ENCODE peak calls at places on chromosomes 12 and 14, in eight cellular contexts. U is HFFc6, O is choroid plexus epithelial cell, B is B cell, M is progenitor cell of endocrine pancreas, S is endothelial cell, G is RWPE1, K is BJ. C is an unnamed sample.

GRCh38 chr12:47824629-47825028 is 4.9 kb upstream of the HDAC7 start:
- DNase-seq in U (no peak), O (no peak), B (no peak), M (no peak), S (no peak), G (no peak), K (no peak), C (no peak)

GRCh38 chr12:82329508-82329907 is 28.7 kb downstream of the CCDC59 start:
- DNase-seq in U (no peak), O (peak; percentile 3), B (no peak), M (no peak), S (no peak), G (no peak), K (no peak), C (no peak)

GRCh38 chr14:61478971-61479473 is 157.6 kb downstream of the PRKCH start:
- DNase-seq in U (no peak), O (no peak), B (no peak), M (no peak), S (no peak), G (no peak), K (no peak), C (no peak)

GRCh38 chr12:89525002-89525823 is 617 bp upstream of the GALNT4 start:
- DNase-seq in U (no peak), O (peak; percentile 24), B (peak; percentile 69), M (peak; percentile 17), S (peak; percentile 43), G (peak; percentile 26), K (no peak), C (no peak)

GRCh38 chr12:59787610-59788009 is 191.8 kb downstream of the SLC16A7 start:
- DNase-seq in U (no peak), O (no peak), B (no peak), M (no peak), S (no peak), G (no peak), K (no peak), C (no peak)

GRCh38 chr14:33931439-33931838 is 19.4 kb downstream of the EGLN3 start:
- DNase-seq in U (no peak), O (no peak), B (no peak), M (no peak), S (no peak), G (no peak), K (no peak), C (no peak)

GRCh38 chr14:77007975-77008421 is 20.5 kb downstream of the IRF2BPL start:
- DNase-seq in U (no peak), O (no peak), B (no peak), M (no peak), S (no peak), G (peak; percentile 67), K (no peak), C (no peak)

GRCh38 chr14:73991097-73991496 is 28.0 kb downstream of the ENTPD5 start:
- DNase-seq in U (no peak), O (peak; percentile 20), B (no peak), M (no peak), S (no peak), G (no peak), K (no peak), C (no peak)

GRCh38 chr12:19223018-19223417 is 93.5 kb downstream of the PLEKHA5 start:
- DNase-seq in U (no peak), O (peak; percentile 66), B (no peak), M (no peak), S (no peak), G (peak; percentile 30), K (no peak), C (no peak)

GRCh38 chr12:74626397-74626796 is 88.8 kb downstream of the ATXN7L3B start:
- DNase-seq in U (no peak), O (no peak), B (no peak), M (no peak), S (no peak), G (no peak), K (no peak), C (no peak)

GRCh38 chr14:30252800-30253425 is 306.0 kb upstream of the G2E3 start:
- DNase-seq in U (no peak), O (peak; percentile 39), B (no peak), M (no peak), S (no peak), G (no peak), K (no peak), C (no peak)

GRCh38 chr12:11862794-11863193 is 207.9 kb upstream of the BCL2L14 start:
- DNase-seq in U (no peak), O (peak; percentile 86), B (no peak), M (no peak), S (no peak), G (no peak), K (no peak), C (no peak)

GRCh38 chr12:45674583-45674982 is 54.9 kb upstream of the ARID2 start:
- DNase-seq in U (peak; percentile 82), O (peak; percentile 95), B (no peak), M (no peak), S (no peak), G (peak; percentile 54), K (peak; percentile 54), C (peak; percentile 76)

GRCh38 chr14:88825078-88825458 is 617 bp downstream of the TTC8 start:
- DNase-seq in U (no peak), O (peak; percentile 38), B (no peak), M (no peak), S (no peak), G (peak; percentile 12), K (no peak), C (no peak)

GRCh38 chr14:57560681-57561080 is 67.0 kb upstream of the CCDC198 start:
- DNase-seq in U (no peak), O (no peak), B (no peak), M (no peak), S (no peak), G (no peak), K (no peak), C (no peak)

GRCh38 chr12:953776-954175 is 4.3 kb upstream of the RAD52 start:
- DNase-seq in U (peak; percentile 50), O (peak; percentile 59), B (no peak), M (no peak), S (no peak), G (peak; percentile 29), K (peak; percentile 10), C (no peak)

GRCh38 chr12:71840226-71840847 is 778 bp downstream of the TBC1D15 start:
- DNase-seq in U (peak; percentile 71), O (peak; percentile 77), B (no peak), M (no peak), S (peak; percentile 7), G (peak; percentile 72), K (peak; percentile 18), C (peak; percentile 44)

GRCh38 chr12:82517808-82518207 is 159.5 kb downstream of the METTL25 start:
- DNase-seq in U (no peak), O (no peak), B (no peak), M (no peak), S (no peak), G (no peak), K (no peak), C (no peak)

GRCh38 chr12:20044836-20045235 is 323.5 kb upstream of the PDE3A start:
- DNase-seq in U (no peak), O (no peak), B (no peak), M (no peak), S (no peak), G (no peak), K (peak; percentile 20), C (peak; percentile 0)

GRCh38 chr14:55582741-55583140 is 2.7 kb downstream of the KTN1 start:
- DNase-seq in U (no peak), O (no peak), B (peak; percentile 49), M (no peak), S (no peak), G (no peak), K (no peak), C (no peak)
- TF ChIP-seq CTCF in U (no peak), O (no peak), B (no peak), M (no peak), S (no peak), G (no peak), K (no peak), C (no peak)

GRCh38 chr14:27528328-27528727 is 930.5 kb upstream of the NOVA1 start:
- DNase-seq in U (no peak), O (peak; percentile 23), B (no peak), M (no peak), S (peak; percentile 18), G (peak; percentile 24), K (no peak), C (no peak)
- TF ChIP-seq CTCF in U (no peak), O (peak; percentile 35), B (no peak), M (peak; percentile 76), S (peak; percentile 61), G (peak; percentile 48), K (no peak), C (no peak)

DNA sequence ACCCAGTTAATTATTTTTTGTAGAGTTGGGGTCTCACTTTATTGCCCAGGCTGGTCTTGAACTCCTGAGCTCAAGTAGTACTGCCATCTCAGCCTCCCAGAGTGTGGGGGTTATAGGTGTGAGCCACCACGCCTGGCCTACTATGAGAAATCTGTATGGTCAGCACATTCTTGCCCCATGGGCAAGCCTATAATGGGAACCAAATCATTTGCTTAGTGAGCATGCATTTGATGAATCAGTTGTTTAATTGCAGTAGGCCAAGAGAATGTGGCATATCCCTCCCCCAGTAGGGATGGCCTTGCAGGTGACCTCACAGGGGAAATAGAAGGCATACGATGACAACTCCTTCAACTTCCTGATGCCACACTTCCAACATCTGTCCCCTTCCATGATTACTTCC is 122.7 kb downstream of the DIP2B start:
- DNase-seq in U (no peak), O (no peak), B (no peak), M (no peak), S (no peak), G (no peak), K (no peak), C (no peak)
- TF ChIP-seq CTCF in U (no peak), O (no peak), B (no peak), M (no peak), S (no peak), G (no peak), K (no peak), C (no peak)

GRCh38 chr14:65832431-65833253 is 420.1 kb downstream of the FUT8 start:
- DNase-seq in U (no peak), O (peak; percentile 41), B (no peak), M (no peak), S (peak; percentile 11), G (no peak), K (no peak), C (no peak)
- TF ChIP-seq CTCF in U (peak; percentile 65), O (peak; percentile 66), B (no peak), M (peak; percentile 46), S (peak; percentile 34), G (no peak), K (peak; percentile 43), C (peak; percentile 46)

DNA sequence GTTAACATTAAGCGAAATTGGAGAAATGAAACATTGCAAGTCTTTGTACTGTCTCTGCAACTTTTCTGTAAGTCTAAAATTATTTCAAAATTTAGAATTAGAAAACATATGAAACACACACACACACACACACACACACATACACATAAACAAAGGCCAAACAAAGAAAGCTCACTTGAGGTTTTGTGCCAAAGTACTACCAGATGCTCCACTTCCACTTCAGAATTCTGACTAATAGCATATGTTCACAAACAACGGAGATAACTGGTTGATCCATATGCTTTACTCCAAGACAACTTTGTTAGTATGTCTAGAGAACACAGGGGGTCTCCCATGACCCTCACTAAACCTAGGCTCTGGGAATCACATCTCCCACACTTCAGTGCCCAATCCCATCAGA is 133.8 kb upstream of the CLEC14A start:
- DNase-seq in U (peak; percentile 55), O (peak; percentile 43), B (no peak), M (no peak), S (no peak), G (no peak), K (no peak), C (no peak)
- TF ChIP-seq CTCF in U (no peak), O (no peak), B (no peak), M (no peak), S (no peak), G (no peak), K (no peak), C (no peak)

GRCh38 chr12:51590347-51591019 is 550 bp upstream of the SCN8A start:
- DNase-seq in U (peak; percentile 66), O (peak; percentile 21), B (peak; percentile 92), M (peak; percentile 88), S (peak; percentile 94), G (peak; percentile 20), K (no peak), C (peak; percentile 27)
- TF ChIP-seq CTCF in U (peak; percentile 76), O (peak; percentile 33), B (peak; percentile 58), M (peak; percentile 84), S (peak; percentile 70), G (peak; percentile 71), K (peak; percentile 31), C (peak; percentile 49)